ENCODE peak calls at places on chromosome 13, in nine cellular contexts. Z is aorta; C is Calu3; Y is fibroblast of the aortic adventitia; U is GM23338; B is brain microvascular endothelial cell; V is NCI-H774; A is T-helper 17 cell; P is stimulated activated CD8-positive, alpha-beta memory T cell treated with anti-CD3 and anti-CD28 coated beads, Interleukin-15, amount 100 ng/mL, for 24 hours. M is an unnamed sample.

GRCh38 chr13:111547726-111548273 is 227.4 kb downstream of the TEX29 start:
- DNase-seq in Z (no peak), C (no peak), Y (no peak), U (no peak), B (no peak), V (no peak), A (no peak), P (no peak), M (no peak)

GRCh38 chr13:78045916-78046315 is 127.3 kb upstream of the EDNRB start:
- DNase-seq in Z (no peak), C (no peak), Y (no peak), U (no peak), B (no peak), V (no peak), A (no peak), P (no peak), M (no peak)

GRCh38 chr13:49165798-49166752 is 54.1 kb upstream of the MLNR start:
- DNase-seq in Z (no peak), C (no peak), Y (no peak), U (no peak), B (no peak), V (no peak), A (no peak), P (no peak), M (no peak)

GRCh38 chr13:24146961-24147569 is 13.5 kb upstream of the SPATA13 start:
- DNase-seq in Z (no peak), C (no peak), Y (no peak), U (no peak), B (no peak), V (no peak), A (no peak), P (no peak), M (no peak)

GRCh38 chr13:41284512-41285288 is 21.3 kb upstream of the MTRF1 start:
- DNase-seq in Z (no peak), C (peak), Y (peak), U (no peak), B (peak), V (no peak), A (no peak), P (no peak), M (peak)

GRCh38 chr13:51585234-51585672 is 991 bp downstream of the WDFY2 start:
- DNase-seq in Z (no peak), C (no peak), Y (peak), U (no peak), B (peak), V (no peak), A (no peak), P (no peak), M (no peak)

GRCh38 chr13:31154939-31155338 is 6.8 kb downstream of the HSPH1 start:
- DNase-seq in Z (no peak), C (no peak), Y (no peak), U (no peak), B (no peak), V (no peak), A (no peak), P (no peak), M (no peak)

GRCh38 chr13:27379694-27380596 is 44.5 kb upstream of the GTF3A start:
- DNase-seq in Z (peak), C (peak), Y (peak), U (peak), B (peak), V (peak), A (peak), P (no peak), M (no peak)

GRCh38 chr13:38753878-38754277 is 67.0 kb downstream of the FREM2 start:
- DNase-seq in Z (no peak), C (no peak), Y (no peak), U (peak), B (no peak), V (no peak), A (no peak), P (no peak), M (no peak)

GRCh38 chr13:85847012-85847411 is 47.8 kb upstream of the SLITRK6 start:
- DNase-seq in Z (no peak), C (no peak), Y (no peak), U (no peak), B (no peak), V (no peak), A (no peak), P (no peak), M (no peak)

GRCh38 chr13:108302279-108302678 is 32.8 kb downstream of the TNFSF13B start:
- DNase-seq in Z (no peak), C (no peak), Y (no peak), U (no peak), B (no peak), V (no peak), A (no peak), P (no peak), M (no peak)

GRCh38 chr13:73467103-73467502 is 408.3 kb downstream of the KLF5 start:
- DNase-seq in Z (no peak), C (no peak), Y (peak), U (no peak), B (no peak), V (no peak), A (no peak), P (no peak), M (no peak)

GRCh38 chr13:72726721-72727416 is 560 bp downstream of the MZT1 start:
- DNase-seq in Z (peak), C (peak), Y (peak), U (peak), B (peak), V (peak), A (peak), P (peak), M (no peak)